ENCODE peak calls at places on chromosome 17, in ten cellular contexts. B, R, S, N, P, D, V, K, M and C are unnamed samples.

GRCh38 chr17:48374650-48375230 is 55.3 kb downstream of the SKAP1 start:
- DNase-seq in B (no peak), R (peak), S (peak), N (peak), P (peak), D (no peak), V (peak), K (peak), M (peak), C (no peak)

GRCh38 chr17:72465191-72466024 is 344.6 kb downstream of the SOX9 start:
- DNase-seq in B (no peak), R (peak), S (no peak), N (peak), P (peak), D (peak), V (no peak), K (no peak), M (peak), C (no peak)

GRCh38 chr17:70945386-70945785 is 776.1 kb downstream of the KCNJ2 start:
- DNase-seq in B (no peak), R (peak), S (no peak), N (peak), P (no peak), D (no peak), V (no peak), K (no peak), M (no peak), C (no peak)

GRCh38 chr17:27457731-27458523 is 1.7 kb downstream of the KSR1 start:
- DNase-seq in B (peak), R (peak), S (no peak), N (peak), P (no peak), D (peak), V (peak), K (no peak), M (no peak), C (no peak)

GRCh38 chr17:5719976-5720375 is 135.7 kb upstream of the NLRP1 start:
- DNase-seq in B (no peak), R (no peak), S (no peak), N (no peak), P (no peak), D (no peak), V (no peak), K (no peak), M (no peak), C (no peak)

GRCh38 chr17:78717431-78717980 is 64.6 kb downstream of the CYTH1 start:
- DNase-seq in B (peak), R (peak), S (no peak), N (peak), P (peak), D (no peak), V (peak), K (no peak), M (peak), C (peak)

GRCh38 chr17:83203073-83203471 is 123.7 kb downstream of the METRNL start:
- DNase-seq in B (no peak), R (no peak), S (no peak), N (peak), P (peak), D (no peak), V (no peak), K (peak), M (peak), C (peak)

GRCh38 chr17:17502741-17503565 is 6.8 kb upstream of the RASD1 start:
- DNase-seq in B (no peak), R (no peak), S (no peak), N (no peak), P (no peak), D (no peak), V (peak), K (no peak), M (no peak), C (peak)

GRCh38 chr17:37490638-37491614 is 1.2 kb downstream of the DUSP14 start:
- DNase-seq in B (no peak), R (peak), S (peak), N (peak), P (peak), D (peak), V (no peak), K (no peak), M (peak), C (peak)

GRCh38 chr17:50534222-50534978 is 1.9 kb downstream of the EPN3 start:
- DNase-seq in B (no peak), R (peak), S (peak), N (peak), P (peak), D (peak), V (no peak), K (no peak), M (no peak), C (peak)

GRCh38 chr17:65099941-65100315 is 37.2 kb upstream of the RGS9 start:
- DNase-seq in B (no peak), R (peak), S (peak), N (peak), P (peak), D (peak), V (no peak), K (peak), M (peak), C (peak)

GRCh38 chr17:27762527-27763305 is 37.6 kb downstream of the NOS2 start:
- DNase-seq in B (no peak), R (peak), S (peak), N (peak), P (no peak), D (peak), V (no peak), K (no peak), M (peak), C (no peak)

GRCh38 chr17:5557485-5557884 is 26.8 kb downstream of the NLRP1 start:
- DNase-seq in B (no peak), R (no peak), S (no peak), N (peak), P (no peak), D (no peak), V (no peak), K (no peak), M (peak), C (no peak)

GRCh38 chr17:72399608-72400487 is 279.0 kb downstream of the SOX9 start:
- DNase-seq in B (no peak), R (no peak), S (no peak), N (no peak), P (peak), D (no peak), V (no peak), K (no peak), M (no peak), C (no peak)

GRCh38 chr17:48907713-48908046 is 527 bp upstream of the UBE2Z start:
- DNase-seq in B (no peak), R (no peak), S (no peak), N (peak), P (no peak), D (no peak), V (no peak), K (no peak), M (peak), C (no peak)

GRCh38 chr17:3780986-3781385 is 20.0 kb downstream of the ITGAE start:
- DNase-seq in B (no peak), R (no peak), S (no peak), N (peak), P (no peak), D (no peak), V (no peak), K (no peak), M (no peak), C (no peak)

GRCh38 chr17:42428141-42428944 is 5.3 kb upstream of the CAVIN1 start:
- DNase-seq in B (peak), R (peak), S (no peak), N (peak), P (peak), D (peak), V (peak), K (no peak), M (peak), C (peak)

GRCh38 chr17:78411241-78411855 is 32.9 kb downstream of the PGS1 start:
- DNase-seq in B (no peak), R (no peak), S (no peak), N (no peak), P (no peak), D (no peak), V (no peak), K (no peak), M (no peak), C (peak)

GRCh38 chr17:39110435-39111136 is 40.9 kb downstream of the PLXDC1 start:
- DNase-seq in B (no peak), R (peak), S (no peak), N (no peak), P (peak), D (no peak), V (no peak), K (no peak), M (no peak), C (no peak)